ENCODE peak calls at places on chromosomes 4 and X, in ten cellular contexts. T is stomach; E is lower lobe of right lung; Y is colonic mucosa; L is fibroblast of lung; N is iPS DF 6.9; Z is upper lobe of right lung; H is IMR-90; F is CD4-positive, CD25-positive, alpha-beta regulatory T cell; K is CD4-positive, alpha-beta memory T cell. C is an unnamed sample.

GRCh38 chrX:20159811-20160385 is 18.3 kb upstream of the EIF1AX start:
- DNase-seq in T (no peak), E (no peak), Y (no peak), L (no peak), N (no peak), Z (no peak), H (no peak), F (no peak), K (no peak), C (no peak)

GRCh38 chrX:103910371-103910770 is 52.1 kb upstream of the TMSB15B start:
- DNase-seq in T (no peak), E (no peak), Y (no peak), L (no peak), N (no peak), Z (no peak), H (no peak), F (no peak), K (no peak), C (no peak)

GRCh38 chrX:154019061-154019621 is 561 bp downstream of the IRAK1 start:
- DNase-seq in T (no peak), E (no peak), Y (no peak), L (no peak), N (no peak), Z (peak; percentile 66), H (no peak), F (no peak), K (peak; percentile 24), C (no peak)

GRCh38 chr4:84582988-84583870 is at the start of gene CDS1:
- DNase-seq in T (peak; percentile 77), E (peak; percentile 89), Y (peak; percentile 80), L (no peak), N (no peak), Z (peak; percentile 93), H (no peak), F (no peak), K (no peak), C (no peak)

GRCh38 chrX:80808854-80809493 is 703 bp downstream of the BRWD3 start:
- DNase-seq in T (no peak), E (no peak), Y (peak; percentile 41), L (peak; percentile 6), N (no peak), Z (peak; percentile 62), H (no peak), F (peak; percentile 31), K (peak; percentile 53), C (peak; percentile 12)

GRCh38 chrX:75603833-75604232 is 81.0 kb upstream of the ZDHHC15 start:
- DNase-seq in T (no peak), E (no peak), Y (no peak), L (peak; percentile 18), N (no peak), Z (no peak), H (peak; percentile 28), F (no peak), K (peak; percentile 28), C (no peak)

GRCh38 chr4:67327245-67327860 is 217.9 kb downstream of the CENPC start:
- DNase-seq in T (peak; percentile 57), E (no peak), Y (peak; percentile 58), L (peak; percentile 47), N (peak; percentile 50), Z (no peak), H (peak; percentile 42), F (no peak), K (peak; percentile 42), C (no peak)

GRCh38 chr4:22454955-22455354 is 60.9 kb downstream of the ADGRA3 start:
- DNase-seq in T (no peak), E (no peak), Y (no peak), L (peak; percentile 47), N (no peak), Z (no peak), H (peak; percentile 25), F (no peak), K (no peak), C (no peak)

GRCh38 chr4:101035522-101035921 is 311.8 kb downstream of the PPP3CA start:
- DNase-seq in T (no peak), E (no peak), Y (no peak), L (no peak), N (no peak), Z (no peak), H (no peak), F (no peak), K (no peak), C (no peak)

GRCh38 chrX:63635750-63636149 is 149.3 kb downstream of the ARHGEF9 start:
- DNase-seq in T (no peak), E (peak; percentile 29), Y (no peak), L (no peak), N (no peak), Z (no peak), H (no peak), F (no peak), K (no peak), C (no peak)

GRCh38 chr4:45327544-45327943 is 601.2 kb upstream of the GNPDA2 start:
- DNase-seq in T (no peak), E (no peak), Y (no peak), L (peak; percentile 30), N (no peak), Z (no peak), H (no peak), F (no peak), K (no peak), C (no peak)

GRCh38 chr4:36189511-36190226 is 54.6 kb downstream of the ARAP2 start:
- DNase-seq in T (no peak), E (no peak), Y (no peak), L (no peak), N (no peak), Z (no peak), H (no peak), F (no peak), K (peak; percentile 19), C (no peak)

GRCh38 chr4:136412708-136413107 is 1119.6 kb downstream of the PCDH18 start:
- DNase-seq in T (no peak), E (no peak), Y (no peak), L (peak; percentile 52), N (no peak), Z (no peak), H (peak; percentile 1), F (no peak), K (no peak), C (no peak)

GRCh38 chr4:111064342-111064993 is 441.6 kb upstream of the PITX2 start:
- DNase-seq in T (no peak), E (no peak), Y (no peak), L (no peak), N (no peak), Z (no peak), H (peak; percentile 57), F (no peak), K (no peak), C (no peak)

GRCh38 chr4:61200991-61201526 is 933 bp downstream of the ADGRL3 start:
- DNase-seq in T (no peak), E (no peak), Y (no peak), L (peak; percentile 49), N (no peak), Z (no peak), H (no peak), F (no peak), K (no peak), C (no peak)

GRCh38 chrX:2698604-2699003 is 7.5 kb downstream of the CD99 start:
- DNase-seq in T (no peak), E (no peak), Y (no peak), L (no peak), N (no peak), Z (no peak), H (no peak), F (no peak), K (no peak), C (no peak)

DNA sequence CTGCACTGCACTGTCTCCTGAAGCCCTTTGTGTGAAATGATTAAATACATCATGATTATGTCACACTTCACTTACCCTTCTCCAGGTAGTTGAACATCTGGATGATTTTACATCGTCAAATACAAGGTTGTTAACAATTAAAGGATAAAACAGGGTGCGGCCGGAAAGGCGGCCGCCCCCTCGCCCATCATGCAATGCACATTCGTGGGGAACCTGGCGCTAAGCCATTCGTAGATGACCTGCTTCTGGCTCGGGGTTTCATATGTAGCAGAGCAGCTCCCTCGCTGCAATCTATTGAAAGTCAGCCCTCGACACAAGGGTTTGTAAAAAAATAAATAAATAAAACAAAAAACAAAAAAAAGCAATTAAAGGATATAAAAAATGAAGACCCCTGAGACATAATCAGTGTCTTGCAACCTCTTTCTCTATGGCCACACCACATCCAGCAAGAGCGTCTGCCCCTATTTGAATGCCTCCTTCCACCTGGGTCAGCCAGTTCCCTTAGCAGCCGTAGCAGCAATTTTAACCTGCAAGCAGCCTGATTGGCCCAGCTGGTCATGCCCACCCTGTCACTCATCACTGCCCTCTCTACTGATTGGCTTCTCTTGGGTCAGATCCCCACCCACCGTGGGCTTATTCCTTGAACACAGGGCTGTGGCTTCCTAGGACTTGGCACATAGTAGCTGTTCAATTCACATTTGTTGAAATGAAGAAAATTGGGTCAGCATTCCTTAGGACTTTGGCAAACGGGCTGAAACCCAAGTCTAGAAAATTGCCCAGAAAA is 147.8 kb upstream of the PSAPL1 start:
- DNase-seq in T (no peak), E (no peak), Y (no peak), L (no peak), N (no peak), Z (no peak), H (no peak), F (no peak), K (no peak), C (no peak)
- H3K9me3 ChIP-seq in T (peaks cover 38% of the 10 kb centered on the region), E (peaks cover 27% of the 10 kb centered on the region), Y (no peaks in the 10 kb centered on the region), L (no peaks in the 10 kb centered on the region), N (peaks cover 1% of the 10 kb centered on the region), Z (peaks cover 11% of the 10 kb centered on the region), H (peaks cover 35% of the 10 kb centered on the region), F (peaks cover 18% of the 10 kb centered on the region), K (peaks cover 11% of the 10 kb centered on the region), C (peaks cover 5% of the 10 kb centered on the region)

GRCh38 chr4:271492-272103 is 33.7 kb downstream of the ZNF732 start:
- DNase-seq in T (no peak), E (no peak), Y (no peak), L (no peak), N (no peak), Z (no peak), H (no peak), F (no peak), K (no peak), C (no peak)
- H3K9me3 ChIP-seq in T (peaks cover 100% of the 10 kb centered on the region), E (peaks cover 94% of the 10 kb centered on the region), Y (peaks cover 22% of the 10 kb centered on the region), L (peaks cover 2% of the 10 kb centered on the region), N (peaks cover 2% of the 10 kb centered on the region), Z (peaks cover 72% of the 10 kb centered on the region), H (peaks cover 22% of the 10 kb centered on the region), F (peaks cover 73% of the 10 kb centered on the region), K (peaks cover 39% of the 10 kb centered on the region), C (peaks cover 36% of the 10 kb centered on the region)

DNA sequence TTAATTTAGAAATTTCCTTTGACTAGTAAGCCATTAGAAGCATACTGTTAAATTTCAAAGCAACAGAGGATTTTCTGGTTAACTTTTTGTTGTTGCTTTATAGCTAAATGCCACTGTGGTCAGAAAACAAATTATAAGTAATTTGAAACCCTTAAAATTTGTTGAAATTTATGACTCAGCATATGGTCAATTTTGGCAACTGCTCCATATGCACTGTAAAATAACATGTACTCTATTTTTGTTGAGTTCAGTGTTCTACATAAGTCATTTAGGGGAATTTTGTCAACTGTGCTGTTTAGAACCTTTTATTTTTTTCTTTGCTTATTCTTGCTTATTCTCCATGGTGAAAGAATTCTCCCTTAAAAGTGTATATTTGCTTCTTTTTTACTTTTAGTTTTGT is 28.6 kb downstream of the SCLT1 start:
- DNase-seq in T (no peak), E (no peak), Y (no peak), L (peak; percentile 91), N (no peak), Z (no peak), H (peak; percentile 77), F (no peak), K (no peak), C (no peak)
- H3K9me3 ChIP-seq in T (peaks cover 49% of the 10 kb centered on the region), E (peaks cover 40% of the 10 kb centered on the region), Y (no peaks in the 10 kb centered on the region), L (no peaks in the 10 kb centered on the region), N (no peaks in the 10 kb centered on the region), Z (peaks cover 32% of the 10 kb centered on the region), H (peaks cover 22% of the 10 kb centered on the region), F (peaks cover 53% of the 10 kb centered on the region), K (peaks cover 28% of the 10 kb centered on the region), C (peaks cover 15% of the 10 kb centered on the region)

GRCh38 chr4:171785392-171785791 is 27.8 kb upstream of the GALNTL6 start:
- DNase-seq in T (no peak), E (no peak), Y (no peak), L (no peak), N (no peak), Z (no peak), H (no peak), F (no peak), K (no peak), C (no peak)
- H3K9me3 ChIP-seq in T (peaks cover 11% of the 10 kb centered on the region), E (no peaks in the 10 kb centered on the region), Y (no peaks in the 10 kb centered on the region), L (no peaks in the 10 kb centered on the region), N (no peaks in the 10 kb centered on the region), Z (no peaks in the 10 kb centered on the region), H (peaks cover 5% of the 10 kb centered on the region), F (peaks cover 3% of the 10 kb centered on the region), K (no peaks in the 10 kb centered on the region), C (no peaks in the 10 kb centered on the region)

C was measured in T-helper 17 cell.